ENCODE peak calls at places on chromosomes 5 and 9, in six cellular contexts. H is RWPE1; A is cardiac fibroblast; I is CD8-positive, alpha-beta T cell; P is AG04450; L is bronchial epithelial cell. C is an unnamed sample.
A peak's percentile ranks its signal among the peaks of the same experiment; 100 is the strongest.

GRCh38 chr5:108249785-108250100 is 132.2 kb downstream of the FBXL17 start:
- DNase-seq in H (no peak), A (no peak), I (no peak), P (no peak), L (no peak), C (no peak)

GRCh38 chr5:94702729-94703128 is 84.3 kb downstream of the SLF1 start:
- DNase-seq in H (no peak), A (no peak), I (no peak), P (no peak), L (no peak), C (no peak)

GRCh38 chr5:96120120-96120519 is 158.5 kb upstream of the ELL2 start:
- DNase-seq in H (no peak), A (peak; percentile 29), I (no peak), P (no peak), L (no peak), C (no peak)

GRCh38 chr5:179387151-179388110 is 42.2 kb upstream of the ADAMTS2 start:
- DNase-seq in H (no peak), A (no peak), I (no peak), P (no peak), L (no peak), C (no peak)

GRCh38 chr9:81557452-81557956 is 131.8 kb downstream of the TLE1 start:
- DNase-seq in H (no peak), A (peak; percentile 71), I (no peak), P (no peak), L (no peak), C (no peak)

GRCh38 chr5:131944700-131945550 is 538 bp downstream of the MEIKIN start:
- DNase-seq in H (no peak), A (no peak), I (no peak), P (no peak), L (no peak), C (no peak)

GRCh38 chr9:104575451-104575850 is 6.5 kb downstream of the OR13C8 start:
- DNase-seq in H (no peak), A (no peak), I (no peak), P (no peak), L (peak; percentile 3), C (no peak)

GRCh38 chr5:56123531-56124243 is 109.4 kb downstream of the ANKRD55 start:
- DNase-seq in H (peak; percentile 93), A (peak; percentile 99), I (no peak), P (peak; percentile 98), L (peak; percentile 98), C (peak; percentile 97)

GRCh38 chr9:3370715-3371114 is 155.1 kb downstream of the RFX3 start:
- DNase-seq in H (no peak), A (no peak), I (no peak), P (no peak), L (no peak), C (no peak)

GRCh38 chr9:36029765-36030528 is 6.8 kb upstream of the RECK start:
- DNase-seq in H (peak; percentile 77), A (peak; percentile 95), I (no peak), P (peak; percentile 94), L (peak; percentile 98), C (peak; percentile 97)

GRCh38 chr5:107696511-107696910 is 25.8 kb upstream of the EFNA5 start:
- DNase-seq in H (no peak), A (no peak), I (no peak), P (no peak), L (no peak), C (no peak)

GRCh38 chr5:129716235-129717030 is 31.5 kb upstream of the MINAR2 start:
- DNase-seq in H (no peak), A (peak; percentile 7), I (no peak), P (no peak), L (no peak), C (no peak)

GRCh38 chr5:56415356-56415765 is 182.2 kb upstream of the ANKRD55 start:
- DNase-seq in H (no peak), A (peak; percentile 76), I (no peak), P (peak; percentile 53), L (peak; percentile 21), C (peak; percentile 20)

GRCh38 chr9:4787876-4788275 is 4.9 kb upstream of the RCL1 start:
- DNase-seq in H (no peak), A (no peak), I (no peak), P (no peak), L (peak; percentile 78), C (no peak)

GRCh38 chr5:133370281-133370890 is 242.0 kb downstream of the FSTL4 start:
- DNase-seq in H (peak; percentile 93), A (no peak), I (no peak), P (no peak), L (peak; percentile 86), C (no peak)

GRCh38 chr5:137836997-137837396 is 30.7 kb upstream of the MYOT start:
- DNase-seq in H (no peak), A (peak; percentile 67), I (no peak), P (no peak), L (peak; percentile 27), C (no peak)

GRCh38 chr5:145280806-145281205 is 554.3 kb downstream of the PRELID2 start:
- DNase-seq in H (no peak), A (no peak), I (no peak), P (no peak), L (no peak), C (no peak)

GRCh38 chr9:133996531-133997520 is 4.7 kb upstream of the VAV2 start:
- DNase-seq in H (no peak), A (peak; percentile 12), I (no peak), P (no peak), L (no peak), C (no peak)

GRCh38 chr5:144203750-144204596 is 33.3 kb downstream of the KCTD16 start:
- DNase-seq in H (peak; percentile 49), A (peak; percentile 84), I (peak; percentile 27), P (no peak), L (peak; percentile 75), C (peak; percentile 70)

GRCh38 chr5:96014395-96014794 is 52.7 kb upstream of the ELL2 start:
- DNase-seq in H (no peak), A (no peak), I (no peak), P (no peak), L (peak; percentile 46), C (peak; percentile 20)

GRCh38 chr5:100424017-100424416 is 111.2 kb upstream of the FAM174A start:
- DNase-seq in H (no peak), A (no peak), I (no peak), P (no peak), L (no peak), C (no peak)

GRCh38 chr5:14475013-14475412 is 106.6 kb upstream of the OTULINL start:
- DNase-seq in H (peak; percentile 74), A (no peak), I (no peak), P (no peak), L (peak; percentile 97), C (no peak)

GRCh38 chr5:88677943-88678779 is 204.8 kb downstream of the MEF2C start:
- DNase-seq in H (no peak), A (no peak), I (no peak), P (no peak), L (no peak), C (no peak)

GRCh38 chr5:61817472-61818326 is 485.6 kb downstream of the ZSWIM6 start:
- DNase-seq in H (peak; percentile 63), A (peak; percentile 66), I (no peak), P (peak; percentile 11), L (peak; percentile 86), C (peak; percentile 57)

GRCh38 chr9:110847661-110848060 is 179.1 kb downstream of the MUSK start:
- DNase-seq in H (no peak), A (peak; percentile 87), I (no peak), P (no peak), L (no peak), C (no peak)

DNA sequence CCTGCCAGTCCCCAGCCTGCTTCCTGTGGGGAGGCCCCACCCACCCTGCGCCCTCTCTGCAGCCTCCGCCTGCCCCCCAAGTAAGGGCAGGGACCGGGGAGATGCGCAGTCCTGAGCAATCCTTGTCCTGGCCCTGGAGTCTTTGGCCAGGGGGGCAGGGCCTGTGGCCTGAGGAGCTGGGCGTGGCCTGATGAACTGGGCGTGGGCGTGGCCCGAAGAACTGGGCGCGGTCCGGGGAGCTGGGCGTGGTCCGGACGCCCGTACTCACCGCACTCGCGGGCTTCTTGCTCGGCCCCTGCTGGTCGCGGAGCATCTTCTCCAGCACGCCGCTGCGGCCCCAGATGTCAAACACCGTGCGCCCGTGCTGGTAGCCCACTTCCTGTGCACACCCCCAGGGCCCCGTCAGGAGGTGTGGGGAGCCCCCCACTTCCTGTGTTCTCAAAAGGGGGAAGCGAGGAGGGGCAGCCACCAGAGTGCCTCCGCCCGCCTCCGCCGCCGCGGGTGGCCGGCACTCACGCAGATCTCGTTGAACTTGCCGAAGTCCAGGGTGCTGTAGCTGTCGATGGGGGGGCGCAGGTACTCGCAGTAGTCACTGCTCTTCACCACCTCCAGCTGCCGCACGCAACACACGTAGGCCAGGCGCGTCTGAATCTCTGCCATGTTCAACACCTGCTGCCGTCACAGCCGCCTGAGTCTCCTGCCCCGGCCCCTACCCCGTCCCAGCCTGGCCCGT is 2.7 kb upstream of the NSMF start:
- DNase-seq in H (peak; percentile 51), A (peak; percentile 68), I (peak; percentile 89), P (no peak), L (no peak), C (peak; percentile 18)
- TF ChIP-seq CTCF in H (no peak), A (peak; percentile 4), I (no peak), P (no peak), L (no peak), C (no peak)

DNA sequence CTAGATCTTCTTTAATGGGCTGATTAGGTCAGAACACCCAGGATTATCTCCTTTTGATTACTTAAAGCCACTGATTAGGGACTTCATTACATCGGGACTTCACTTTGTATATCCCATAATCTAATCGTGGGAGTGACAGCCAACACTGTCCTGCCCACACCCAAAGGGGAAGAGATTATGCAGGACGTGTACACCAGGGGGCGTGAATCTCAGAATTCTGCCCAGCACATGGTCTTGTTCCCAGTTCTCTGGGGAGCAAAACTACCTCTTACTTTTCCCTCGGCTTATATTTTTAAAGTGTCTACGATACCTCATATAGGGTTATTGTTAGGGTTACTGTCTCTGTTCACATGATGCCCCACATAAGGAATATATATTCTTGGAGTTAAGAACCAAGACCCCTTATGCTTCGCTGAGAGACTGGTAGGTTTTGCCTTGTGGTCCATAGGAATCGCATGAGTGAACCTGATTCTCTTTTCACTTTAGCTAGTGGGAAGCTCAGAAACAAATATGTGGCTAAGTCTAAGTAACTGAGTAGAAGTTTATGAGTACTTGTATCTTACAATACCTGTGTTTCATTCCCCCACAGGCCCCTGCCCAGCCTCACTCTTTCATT is 192.7 kb downstream of the GNA14 start:
- DNase-seq in H (peak; percentile 23), A (no peak), I (peak; percentile 41), P (no peak), L (peak; percentile 24), C (peak; percentile 25)
- TF ChIP-seq CTCF in H (peak; percentile 29), A (peak; percentile 50), I (peak; percentile 57), P (peak; percentile 25), L (peak; percentile 41), C (peak; percentile 80)

GRCh38 chr5:120055858-120056257 is 408.2 kb upstream of the PRR16 start:
- DNase-seq in H (peak; percentile 9), A (peak; percentile 82), I (no peak), P (peak; percentile 21), L (peak; percentile 46), C (peak; percentile 70)
- TF ChIP-seq CTCF in H (no peak), A (peak; percentile 28), I (no peak), P (peak; percentile 61), L (peak; percentile 47), C (peak; percentile 71)

DNA sequence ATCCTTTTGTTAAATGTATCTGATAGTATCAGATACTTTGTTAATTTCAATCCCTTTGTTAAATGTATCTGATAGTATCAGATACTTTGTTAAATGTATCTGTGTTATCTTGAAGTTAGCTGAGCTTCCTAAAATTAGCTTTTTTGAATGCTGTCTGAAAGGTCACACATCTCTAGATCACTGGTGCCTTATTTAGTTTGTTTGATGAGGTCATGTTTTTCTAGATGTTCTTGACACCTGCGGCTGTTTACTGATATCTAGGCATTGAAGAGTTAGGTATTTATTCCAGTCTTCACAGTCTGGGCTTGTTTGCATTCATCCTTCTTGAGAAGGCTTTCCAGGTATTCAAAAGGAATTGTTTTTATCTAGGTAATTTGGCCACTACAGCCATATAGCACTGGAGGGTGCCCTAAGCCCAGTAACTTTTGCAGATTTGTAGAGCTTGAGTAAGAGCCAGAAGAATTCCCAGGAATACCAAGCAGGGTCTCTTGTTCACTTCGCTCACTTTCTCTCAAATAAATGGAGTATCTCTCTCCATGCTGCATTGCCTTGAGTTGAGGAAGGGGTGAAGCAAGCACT is 435.4 kb upstream of the GRAMD2B start:
- DNase-seq in H (no peak), A (no peak), I (no peak), P (no peak), L (no peak), C (no peak)
- TF ChIP-seq CTCF in H (no peak), A (no peak), I (no peak), P (peak; percentile 11), L (no peak), C (no peak)

C was measured in HFFc6.